ENCODE peak calls at places on chromosomes 6 and 20, in eight cellular contexts. U is activated T-helper 1 cell treated with anti-CD3 and anti-CD28 coated beads, Interleukin-2, amount 50 U/mL, for 16 hours; J is HT-29; W is fibroblast of the aortic adventitia; E is GM03348; T is Kasumi-1; G is astrocyte; H is H7. O is an unnamed sample.

GRCh38 chr6:24313133-24313476 is 44.8 kb downstream of the DCDC2 start:
- DNase-seq in U (no peak), J (no peak), W (no peak), E (no peak), T (no peak), G (no peak), H (no peak), O (no peak)

GRCh38 chr6:55319961-55320690 is 7.1 kb upstream of the GFRAL start:
- DNase-seq in U (no peak), J (no peak), W (no peak), E (no peak), T (no peak), G (no peak), H (no peak), O (no peak)

GRCh38 chr20:51731771-51732453 is 36.3 kb downstream of the ATP9A start:
- DNase-seq in U (no peak), J (no peak), W (no peak), E (no peak), T (no peak), G (peak), H (no peak), O (no peak)

GRCh38 chr20:37296371-37296770 is 6.9 kb downstream of the MANBAL start:
- DNase-seq in U (no peak), J (no peak), W (no peak), E (no peak), T (peak), G (no peak), H (no peak), O (no peak)

GRCh38 chr6:30327232-30327746 is 562 bp downstream of the TRIM39 start:
- DNase-seq in U (no peak), J (no peak), W (no peak), E (no peak), T (no peak), G (peak), H (no peak), O (no peak)

GRCh38 chr6:90086517-90086916 is 192.2 kb downstream of the GJA10 start:
- DNase-seq in U (no peak), J (peak), W (no peak), E (no peak), T (no peak), G (peak), H (no peak), O (no peak)

GRCh38 chr6:2764610-2765165 is 505 bp upstream of the WRNIP1 start:
- DNase-seq in U (peak), J (peak), W (peak), E (peak), T (peak), G (peak), H (peak), O (no peak)

GRCh38 chr6:33552252-33552651 is 27.8 kb downstream of the BAK1 start:
- DNase-seq in U (no peak), J (no peak), W (no peak), E (no peak), T (no peak), G (no peak), H (no peak), O (no peak)

GRCh38 chr20:38804682-38805501 is 605 bp upstream of the PPP1R16B start:
- DNase-seq in U (peak), J (no peak), W (no peak), E (no peak), T (peak), G (no peak), H (peak), O (peak)

GRCh38 chr6:39927159-39927558 is 7.1 kb downstream of the MOCS1 start:
- DNase-seq in U (no peak), J (no peak), W (no peak), E (no peak), T (no peak), G (peak), H (no peak), O (no peak)

GRCh38 chr6:36128073-36128472 is 2.2 kb upstream of the MAPK13 start:
- DNase-seq in U (no peak), J (no peak), W (no peak), E (no peak), T (no peak), G (no peak), H (peak), O (no peak)

GRCh38 chr6:45472383-45472782 is 94.6 kb upstream of the SUPT3H start:
- DNase-seq in U (no peak), J (no peak), W (peak), E (no peak), T (no peak), G (peak), H (no peak), O (no peak)

GRCh38 chr20:9139106-9139808 is 70.4 kb downstream of the PLCB4 start:
- DNase-seq in U (no peak), J (no peak), W (no peak), E (no peak), T (no peak), G (no peak), H (no peak), O (no peak)

GRCh38 chr20:10781526-10781925 is 107.7 kb upstream of the JAG1 start:
- DNase-seq in U (no peak), J (no peak), W (no peak), E (no peak), T (peak), G (no peak), H (no peak), O (no peak)

GRCh38 chr6:39302669-39303424 is 11.4 kb downstream of the KCNK17 start:
- DNase-seq in U (peak), J (peak), W (peak), E (peak), T (peak), G (peak), H (peak), O (peak)

GRCh38 chr6:45728674-45729073 is 287.0 kb downstream of the CLIC5 start:
- DNase-seq in U (no peak), J (no peak), W (peak), E (peak), T (peak), G (peak), H (no peak), O (no peak)

GRCh38 chr20:35171753-35172433 is at the start of gene PROCR:
- DNase-seq in U (no peak), J (peak), W (peak), E (peak), T (peak), G (peak), H (peak), O (no peak)

GRCh38 chr20:34437330-34437986 is 74.4 kb downstream of the ITCH start:
- DNase-seq in U (no peak), J (no peak), W (peak), E (peak), T (peak), G (peak), H (no peak), O (no peak)

GRCh38 chr6:156777866-156778614 is 862 bp downstream of the ARID1B start:
- DNase-seq in U (peak), J (peak), W (peak), E (peak), T (peak), G (no peak), H (peak), O (peak)

GRCh38 chr20:17525650-17526049 is 5.5 kb downstream of the BFSP1 start:
- DNase-seq in U (no peak), J (peak), W (no peak), E (no peak), T (no peak), G (peak), H (peak), O (no peak)

GRCh38 chr6:168333039-168333438 is 13.5 kb upstream of the DACT2 start:
- DNase-seq in U (no peak), J (peak), W (no peak), E (no peak), T (peak), G (no peak), H (peak), O (no peak)

GRCh38 chr6:73566954-73567591 is 46.2 kb upstream of the EEF1A1 start:
- DNase-seq in U (no peak), J (peak), W (peak), E (peak), T (no peak), G (no peak), H (no peak), O (no peak)

GRCh38 chr6:79712144-79712543 is 81.0 kb downstream of the SH3BGRL2 start:
- DNase-seq in U (no peak), J (no peak), W (no peak), E (no peak), T (no peak), G (no peak), H (no peak), O (no peak)

GRCh38 chr6:32655311-32655710 is 11.1 kb downstream of the HLA-DQB1 start:
- DNase-seq in U (no peak), J (no peak), W (no peak), E (no peak), T (no peak), G (no peak), H (no peak), O (no peak)

GRCh38 chr6:1762203-1762602 is 152.5 kb downstream of the FOXC1 start:
- DNase-seq in U (no peak), J (no peak), W (no peak), E (no peak), T (no peak), G (no peak), H (no peak), O (no peak)

GRCh38 chr6:118606268-118606667 is 45.1 kb downstream of the CEP85L start:
- DNase-seq in U (no peak), J (no peak), W (no peak), E (no peak), T (peak), G (no peak), H (no peak), O (no peak)

GRCh38 chr6:81575446-81575845 is 177.0 kb downstream of the TENT5A start:
- DNase-seq in U (no peak), J (no peak), W (no peak), E (peak), T (no peak), G (no peak), H (no peak), O (no peak)